ENCODE peak calls at places on chromosomes 13 and 19, in seven cellular contexts. D is brain microvascular endothelial cell, E is thoracic aorta, J is WERI-Rb-1, W is AG09309, M is choroid plexus epithelial cell, P is HFF-Myc. X is an unnamed sample.

GRCh38 chr13:42574435-42575311 is 721 bp downstream of the TNFSF11 start:
- DNase-seq in E (no peak), J (no peak), M (peak; percentile 30), W (no peak), D (no peak), P (no peak), X (no peak)

GRCh38 chr19:48784527-48784926 is 26.3 kb downstream of the BCAT2 start:
- DNase-seq in W (no peak), M (peak; percentile 62), E (no peak), J (no peak), D (no peak), P (no peak), X (no peak)

GRCh38 chr13:91346848-91347211 is 657 bp upstream of the MIR17HG start:
- DNase-seq in M (peak; percentile 27), P (no peak), J (peak; percentile 53), D (no peak), E (no peak), W (no peak), X (no peak)

GRCh38 chr19:43765109-43765876 is 10.5 kb upstream of the SMG9 start:
- DNase-seq in M (peak; percentile 92), W (peak; percentile 90), E (peak; percentile 44), J (no peak), D (peak; percentile 95), P (peak; percentile 88), X (peak; percentile 92)

GRCh38 chr13:79741006-79741405 is 260.1 kb downstream of the NDFIP2 start:
- DNase-seq in P (no peak), E (no peak), M (peak; percentile 64), D (peak; percentile 42), J (no peak), W (no peak), X (no peak)

GRCh38 chr19:33186835-33187540 is 7.1 kb upstream of the LRP3 start:
- DNase-seq in M (no peak), P (no peak), J (no peak), W (no peak), E (no peak), D (no peak), X (no peak)

GRCh38 chr13:98155475-98156111 is 12.7 kb downstream of the FARP1 start:
- DNase-seq in M (peak; percentile 72), J (no peak), P (no peak), D (peak; percentile 77), E (no peak), W (no peak), X (no peak)

GRCh38 chr19:30545752-30546151 is 173.6 kb downstream of the ZNF536 start:
- DNase-seq in P (no peak), W (no peak), E (no peak), M (no peak), D (no peak), J (no peak), X (no peak)

GRCh38 chr19:50181121-50181520 is 18.0 kb upstream of the IZUMO2 start:
- DNase-seq in J (no peak), M (no peak), D (no peak), E (no peak), P (no peak), W (no peak), X (no peak)

GRCh38 chr13:46640843-46641242 is 87.9 kb downstream of the LRCH1 start:
- DNase-seq in E (no peak), P (no peak), M (peak; percentile 48), J (no peak), D (peak; percentile 55), W (no peak), X (no peak)

GRCh38 chr13:60329221-60329983 is 67.6 kb upstream of the TDRD3 start:
- DNase-seq in M (peak; percentile 70), W (no peak), E (no peak), P (no peak), D (peak; percentile 43), J (peak; percentile 26), X (no peak)

GRCh38 chr13:40600145-40600751 is 66.2 kb downstream of the FOXO1 start:
- DNase-seq in P (no peak), M (no peak), D (no peak), W (no peak), J (no peak), E (no peak), X (no peak)

GRCh38 chr13:27770809-27771208 is 21.5 kb upstream of the GSX1 start:
- DNase-seq in M (peak; percentile 44), P (peak; percentile 9), D (peak; percentile 8), J (peak; percentile 47), W (no peak), E (no peak), X (no peak)

GRCh38 chr13:99582511-99582910 is 81.2 kb downstream of the TM9SF2 start:
- DNase-seq in D (no peak), J (no peak), W (no peak), P (no peak), M (no peak), E (no peak), X (no peak)
- H3K4me3 ChIP-seq in D (no peak overlapping the region), J (no peak overlapping the region), W (no peak overlapping the region), P (no peak overlapping the region), M (no peak overlapping the region), E (no peak overlapping the region), X (no peak overlapping the region)

DNA sequence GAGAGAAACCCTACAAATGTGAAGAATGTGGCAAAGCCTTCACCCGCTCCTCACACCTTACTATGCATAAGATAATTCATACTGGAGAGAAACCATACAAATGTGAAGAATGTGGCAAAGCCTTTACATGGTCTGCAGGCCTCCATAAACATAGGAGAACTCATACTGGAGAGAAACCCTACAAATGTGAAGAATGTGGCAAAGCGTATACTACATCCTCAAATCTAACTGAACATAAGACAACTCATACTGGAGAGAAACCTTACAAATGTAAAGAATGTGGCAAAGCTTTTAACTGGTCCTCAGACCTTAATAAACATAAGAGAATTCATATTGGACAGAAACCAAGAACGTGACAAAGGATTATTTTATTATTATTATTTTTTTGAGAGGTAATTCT is 30.7 kb downstream of the ZNF486 start:
- DNase-seq in D (no peak), P (no peak), E (no peak), M (no peak), W (no peak), J (no peak), X (no peak)
- H3K4me3 ChIP-seq in D (no peak overlapping the region), P (no peak overlapping the region), E (peak overlapping the region; percentile 27), M (no peak overlapping the region), W (no peak overlapping the region), J (no peak overlapping the region), X (no peak overlapping the region)

GRCh38 chr19:6577410-6578125 is 13.4 kb downstream of the CD70 start:
- DNase-seq in D (no peak), W (no peak), P (peak; percentile 57), E (no peak), M (no peak), J (peak; percentile 78), X (no peak)
- H3K4me3 ChIP-seq in D (no peak overlapping the region), W (no peak overlapping the region), P (no peak overlapping the region), E (no peak overlapping the region), M (no peak overlapping the region), J (no peak overlapping the region), X (no peak overlapping the region)

DNA sequence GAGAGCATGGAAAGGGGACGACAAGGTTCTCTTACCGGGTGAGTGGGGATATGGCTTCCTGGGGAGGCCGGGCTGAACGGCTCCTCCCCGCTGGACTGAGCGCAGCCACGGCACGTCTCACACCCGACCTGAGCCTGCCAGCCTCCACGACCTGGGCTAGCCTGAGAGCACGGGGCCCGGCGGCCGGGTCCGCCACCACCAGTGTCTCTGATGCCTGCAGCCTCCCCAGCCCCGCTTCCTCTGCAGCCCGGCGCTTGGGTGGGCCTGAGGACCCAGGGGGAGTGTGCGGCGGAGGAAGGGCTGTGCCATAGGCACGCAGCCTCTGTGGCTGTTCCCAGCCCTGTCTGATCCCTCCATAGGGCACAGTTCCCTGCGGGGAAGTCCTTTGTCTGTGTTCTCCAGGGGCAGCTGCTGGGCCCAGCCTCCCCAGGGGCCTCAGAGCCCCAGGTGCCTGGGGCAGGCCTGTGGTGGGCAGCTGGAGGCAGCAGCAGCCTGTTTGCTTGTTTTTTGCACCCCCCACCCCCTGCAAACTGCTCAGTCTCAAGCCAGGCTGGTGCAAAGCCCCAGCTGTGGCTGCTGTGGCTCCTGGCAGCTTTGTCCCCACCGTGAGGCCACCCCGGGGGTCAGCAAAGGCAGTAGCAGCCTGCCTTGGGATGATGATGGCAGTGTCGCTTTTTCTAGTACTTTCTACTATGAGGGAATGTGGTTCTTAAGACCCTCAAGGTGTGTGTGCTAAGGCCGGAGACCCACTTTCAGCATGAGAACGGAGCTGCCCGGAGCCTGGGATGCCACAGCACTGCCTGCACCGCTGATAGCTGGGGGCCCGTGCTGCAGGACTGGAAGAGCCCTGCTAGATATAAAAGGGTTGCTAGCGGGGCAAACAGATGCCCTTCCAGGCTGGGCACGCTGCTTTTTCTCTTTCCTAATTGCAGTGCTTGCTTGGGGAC is 14.8 kb downstream of the PLIN4 start:
- DNase-seq in W (no peak), M (no peak), J (no peak), E (no peak), P (no peak), D (no peak), X (no peak)
- H3K4me3 ChIP-seq in W (no peak overlapping the region), M (no peak overlapping the region), J (no peak overlapping the region), E (no peak overlapping the region), P (no peak overlapping the region), D (no peak overlapping the region), X (no peak overlapping the region)

DNA sequence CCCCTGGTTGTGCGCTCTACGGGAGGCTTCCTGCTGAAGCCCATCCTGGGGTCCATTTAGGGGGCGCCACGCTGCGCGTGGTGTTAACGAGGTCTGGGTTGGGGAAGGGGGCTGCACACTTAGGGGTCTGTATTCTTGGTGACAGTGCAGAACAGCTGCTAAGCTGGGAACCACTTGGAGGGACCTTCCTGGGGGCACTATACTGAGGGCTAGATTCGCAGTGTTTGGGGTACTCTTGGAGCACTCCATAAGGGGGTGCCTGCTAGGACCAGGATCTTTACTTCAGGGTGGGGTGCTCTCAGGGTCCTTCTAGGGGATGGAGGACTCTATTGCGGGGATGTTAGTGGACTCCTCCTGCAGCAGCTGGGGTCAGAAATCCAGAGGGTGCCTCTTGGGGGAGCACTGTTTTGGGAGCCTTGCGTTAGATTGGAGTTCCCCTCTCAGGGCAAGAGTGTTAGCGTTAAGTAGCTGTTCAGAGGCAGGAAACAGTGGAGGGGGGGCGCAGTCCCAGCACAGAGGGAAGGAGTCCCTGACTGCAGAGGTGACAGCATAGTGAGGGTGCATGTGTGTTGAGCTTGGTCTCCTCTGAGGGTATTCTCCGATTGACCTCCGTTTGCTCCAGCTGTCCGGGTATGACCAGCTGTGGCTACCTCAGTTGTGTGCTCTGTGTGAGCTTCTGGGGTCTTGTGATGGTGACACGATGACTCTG is 1.1 kb downstream of the PDE4A start:
- DNase-seq in J (no peak), M (no peak), D (no peak), E (no peak), P (no peak), W (no peak), X (no peak)
- H3K4me3 ChIP-seq in J (peak overlapping the region; percentile 66), M (peak overlapping the region; percentile 65), D (peak overlapping the region; percentile 5), E (no peak overlapping the region), P (peak overlapping the region; percentile 97), W (no peak overlapping the region), X (no peak overlapping the region)

DNA sequence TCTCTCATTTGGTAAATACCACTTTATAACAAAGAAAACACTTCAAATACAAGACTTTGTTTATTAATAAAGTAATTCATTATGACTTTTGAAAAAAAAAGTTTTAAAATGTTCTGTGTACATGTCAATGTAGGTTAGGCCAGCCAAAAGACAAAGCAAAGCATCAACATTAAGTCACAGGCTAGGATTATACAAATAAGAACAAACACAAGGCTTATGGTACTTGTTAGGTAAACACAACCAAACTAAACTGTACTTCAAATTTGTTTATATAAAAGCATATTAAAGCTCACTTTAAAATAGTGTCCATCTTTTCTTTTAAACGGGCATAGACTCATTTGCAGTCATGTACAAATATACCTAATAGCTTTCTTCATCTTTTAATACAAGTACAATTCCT is 86.6 kb downstream of the ZDHHC20 start:
- DNase-seq in E (no peak), W (no peak), P (no peak), M (no peak), D (no peak), J (no peak), X (no peak)
- H3K4me3 ChIP-seq in E (no peak overlapping the region), W (no peak overlapping the region), P (no peak overlapping the region), M (no peak overlapping the region), D (no peak overlapping the region), J (no peak overlapping the region), X (no peak overlapping the region)

X was measured in BJ.